ENCODE peak calls at places on chromosomes 12 and 14, in nine cellular contexts. J is MM.1S; O is transverse colon; N is ascending aorta; T is tibial nerve; B is HCT116; W is effector memory CD4-positive, alpha-beta T cell; Q is Peyer's patch; Y is sigmoid colon. A is an unnamed sample.

GRCh38 chr14:69682607-69683263 is 71.3 kb downstream of the SUSD6 start:
- DNase-seq in J (peak; percentile 26), O (no peak), N (no peak), T (no peak), B (no peak), W (no peak), Q (no peak), Y (no peak), A (no peak)

GRCh38 chr14:104281768-104282301 is 143.4 kb downstream of the KIF26A start:
- DNase-seq in J (no peak), O (peak; percentile 51), N (no peak), T (no peak), B (no peak), W (no peak), Q (peak; percentile 45), Y (no peak), A (peak; percentile 21)

GRCh38 chr12:53995311-53996187 is 4.4 kb upstream of the HOXC9 start:
- DNase-seq in J (no peak), O (no peak), N (no peak), T (no peak), B (no peak), W (no peak), Q (peak; percentile 62), Y (no peak), A (peak; percentile 40)

GRCh38 chr12:14756331-14757143 is 46.7 kb downstream of the WBP11 start:
- DNase-seq in J (peak; percentile 69), O (no peak), N (no peak), T (no peak), B (no peak), W (no peak), Q (peak; percentile 72), Y (no peak), A (peak; percentile 45)

GRCh38 chr12:117052386-117053049 is 46.7 kb downstream of the TESC start:
- DNase-seq in J (no peak), O (no peak), N (no peak), T (no peak), B (no peak), W (no peak), Q (peak; percentile 54), Y (no peak), A (no peak)

GRCh38 chr12:114013601-114014345 is 47.6 kb upstream of the RBM19 start:
- DNase-seq in J (no peak), O (no peak), N (no peak), T (no peak), B (peak; percentile 31), W (no peak), Q (no peak), Y (no peak), A (no peak)

GRCh38 chr12:65655074-65655493 is 169.2 kb upstream of the HMGA2 start:
- DNase-seq in J (no peak), O (no peak), N (no peak), T (no peak), B (no peak), W (no peak), Q (no peak), Y (no peak), A (no peak)

GRCh38 chr12:128803788-128804187 is 20.0 kb downstream of the SLC15A4 start:
- DNase-seq in J (no peak), O (no peak), N (no peak), T (no peak), B (no peak), W (no peak), Q (no peak), Y (peak; percentile 22), A (no peak)

GRCh38 chr12:6370994-6371754 is 4.2 kb downstream of the SCNN1A start:
- DNase-seq in J (no peak), O (peak; percentile 84), N (no peak), T (no peak), B (peak; percentile 95), W (no peak), Q (peak; percentile 85), Y (peak; percentile 59), A (peak; percentile 66)

GRCh38 chr12:108337235-108338223 is 1.6 kb downstream of the CMKLR1 start:
- DNase-seq in J (peak; percentile 15), O (no peak), N (no peak), T (peak; percentile 26), B (peak; percentile 21), W (no peak), Q (no peak), Y (no peak), A (no peak)

GRCh38 chr14:65282909-65283253 is 129.6 kb upstream of the FUT8 start:
- DNase-seq in J (peak; percentile 54), O (no peak), N (no peak), T (no peak), B (no peak), W (no peak), Q (no peak), Y (no peak), A (no peak)

GRCh38 chr14:65279510-65279909 is 133.0 kb upstream of the FUT8 start:
- DNase-seq in J (no peak), O (no peak), N (no peak), T (no peak), B (no peak), W (no peak), Q (no peak), Y (no peak), A (no peak)

GRCh38 chr14:65280653-65281052 is 131.9 kb upstream of the FUT8 start:
- DNase-seq in J (no peak), O (no peak), N (no peak), T (no peak), B (no peak), W (no peak), Q (no peak), Y (no peak), A (no peak)

GRCh38 chr14:65279958-65280357 is 132.6 kb upstream of the FUT8 start:
- DNase-seq in J (no peak), O (no peak), N (no peak), T (no peak), B (no peak), W (no peak), Q (no peak), Y (no peak), A (no peak)

DNA sequence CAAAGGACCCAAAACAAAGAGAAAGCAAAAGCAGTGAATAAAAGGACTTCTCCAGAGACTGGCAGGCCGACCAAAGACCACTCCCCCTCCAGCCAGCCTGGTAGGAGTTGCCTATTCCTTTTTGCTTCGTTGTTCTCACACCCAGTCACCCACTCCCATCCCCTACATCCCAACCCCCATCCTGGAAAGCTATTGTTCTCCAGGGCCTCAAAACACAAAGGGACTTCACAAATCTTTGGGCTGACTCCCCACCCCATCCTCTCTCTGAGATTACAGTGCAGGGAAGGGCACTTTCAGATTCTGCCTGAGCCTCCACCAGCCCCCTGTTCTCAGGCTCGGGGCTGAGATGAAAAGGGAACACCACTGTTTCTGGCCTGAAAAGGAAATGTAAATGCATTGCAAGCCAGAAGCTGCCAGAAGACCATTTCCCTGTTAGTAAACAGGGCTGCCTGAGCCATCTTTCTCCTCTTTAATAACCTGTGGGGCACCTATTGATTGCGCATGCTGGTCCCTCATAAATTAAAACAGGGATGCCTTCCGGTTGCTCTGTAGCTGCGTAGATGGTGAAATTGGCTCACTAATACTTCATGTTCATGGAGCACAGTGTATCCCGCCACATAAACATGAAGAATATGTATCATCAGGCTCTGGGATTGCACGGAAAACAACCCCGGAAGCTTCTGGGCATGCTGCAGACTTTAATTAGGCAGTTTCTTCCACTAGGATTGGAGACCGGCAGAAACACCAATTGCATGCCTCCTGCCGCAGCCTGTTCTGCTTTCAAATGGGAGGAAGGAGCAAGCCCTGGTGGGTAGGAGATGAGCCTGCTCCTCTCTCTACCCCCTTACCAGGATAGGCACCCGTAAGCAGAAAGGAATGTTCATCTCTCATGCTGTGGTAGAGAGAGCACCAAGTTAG is 130.3 kb upstream of the FUT8 start:
- DNase-seq in J (peak; percentile 58), O (no peak), N (no peak), T (no peak), B (no peak), W (no peak), Q (no peak), Y (no peak), A (no peak)
- H3K4me3 ChIP-seq in J (peak overlapping the region; percentile 63), O (no peak overlapping the region), N (no peak overlapping the region), T (peak overlapping the region; percentile 29), B (no peak overlapping the region), W (peak overlapping the region; percentile 16), Q (peak overlapping the region; percentile 24), Y (peak overlapping the region; percentile 2), A (peak overlapping the region; percentile 29)

DNA sequence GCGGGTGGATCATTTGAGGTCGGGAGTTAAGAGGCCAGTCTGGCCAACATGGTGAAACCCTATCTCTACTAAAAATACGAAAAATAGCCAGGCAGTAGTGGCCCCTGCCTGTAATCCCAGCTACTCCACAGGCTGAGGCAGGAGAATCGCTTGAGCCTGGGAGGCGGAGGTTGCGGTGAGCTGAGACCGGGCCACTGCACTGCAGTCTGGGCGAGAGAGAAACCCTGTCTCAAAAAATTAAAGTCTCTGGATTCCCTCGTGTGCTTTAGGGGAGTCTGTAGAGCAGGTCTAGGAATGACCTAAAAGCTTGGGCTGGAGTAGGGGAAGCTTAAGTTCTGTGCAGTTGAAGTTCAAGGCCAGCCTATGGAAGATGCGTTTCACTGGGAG is 697 bp upstream of the TULP3 start:
- DNase-seq in J (no peak), O (no peak), N (no peak), T (no peak), B (no peak), W (no peak), Q (no peak), Y (no peak), A (no peak)
- H3K27ac ChIP-seq in J (peak overlapping the region; percentile 36), O (peak overlapping the region; percentile 96), N (peak overlapping the region; percentile 97), T (peak overlapping the region; percentile 88), B (peak overlapping the region; percentile 58), W (peak overlapping the region; percentile 79), Q (peak overlapping the region; percentile 77), Y (peak overlapping the region; percentile 95), A (peak overlapping the region; percentile 96)

DNA sequence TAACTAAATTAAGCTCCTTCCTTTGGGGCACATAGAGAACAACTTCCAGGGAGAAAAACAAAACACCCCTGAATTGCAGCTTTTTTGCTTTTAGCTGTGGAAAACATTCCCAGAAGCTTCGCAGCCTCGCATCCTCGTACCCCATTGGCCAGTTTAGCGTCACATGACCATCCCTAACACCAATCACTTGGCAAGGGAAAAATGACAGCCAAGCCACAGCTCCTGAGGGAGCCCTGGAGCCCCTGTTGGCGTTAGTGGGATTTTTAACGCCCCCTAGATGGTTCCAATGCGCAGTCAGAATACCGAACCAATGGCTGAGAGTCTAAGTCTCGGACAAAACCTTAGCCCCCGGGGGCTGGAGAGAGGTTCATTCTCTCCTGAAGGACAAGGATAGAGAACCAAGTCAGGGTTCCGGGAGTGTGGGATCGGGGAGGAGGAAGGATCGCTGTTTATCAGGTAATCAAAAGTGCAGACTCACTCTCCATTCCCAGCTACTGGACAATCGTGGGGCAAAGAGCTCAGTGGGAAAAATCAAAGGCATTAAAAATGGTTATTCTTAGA is 135.6 kb upstream of the HIF1A start:
- DNase-seq in J (no peak), O (no peak), N (no peak), T (no peak), B (peak; percentile 71), W (no peak), Q (peak; percentile 79), Y (no peak), A (no peak)
- H3K4me1 ChIP-seq in J (no peaks in the 10 kb centered on the region), O (peaks cover 10% of the 10 kb centered on the region), N (peaks cover 12% of the 10 kb centered on the region), T (peaks cover 19% of the 10 kb centered on the region), B (peaks cover 71% of the 10 kb centered on the region), W (peaks cover 8% of the 10 kb centered on the region), Q (peaks cover 34% of the 10 kb centered on the region), Y (peaks cover 18% of the 10 kb centered on the region), A (peaks cover 35% of the 10 kb centered on the region)

DNA sequence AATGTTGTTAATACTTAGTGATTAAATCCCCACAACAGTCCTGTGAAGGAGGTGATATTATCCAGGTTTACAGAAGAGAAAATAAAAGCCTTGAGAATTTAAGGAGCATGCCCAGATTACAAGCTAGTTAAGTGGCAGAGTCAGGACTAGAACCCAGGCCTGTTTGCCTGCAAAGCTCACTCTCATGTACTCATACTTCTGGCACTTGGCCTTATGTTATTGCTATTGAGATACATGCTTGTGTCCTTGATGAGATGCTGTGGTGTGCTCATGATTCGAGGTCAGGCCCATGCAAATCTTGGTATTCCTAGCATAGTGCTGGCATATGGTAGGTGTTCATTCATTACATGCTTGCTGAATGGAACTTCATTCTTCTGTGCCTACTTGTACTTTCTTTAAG is 7.6 kb upstream of the EID3 start:
- DNase-seq in J (no peak), O (no peak), N (no peak), T (no peak), B (no peak), W (no peak), Q (no peak), Y (no peak), A (no peak)
- H3K4me3 ChIP-seq in J (no peak overlapping the region), O (no peak overlapping the region), N (no peak overlapping the region), T (no peak overlapping the region), B (no peak overlapping the region), W (no peak overlapping the region), Q (no peak overlapping the region), Y (no peak overlapping the region), A (no peak overlapping the region)

A was measured in stomach.